ENCODE peak calls at places on chromosomes 7 and 10, in seven cellular contexts. W, H, J, B, A, P and D are unnamed samples.

GRCh38 chr7:129502708-129503685 is 666 bp downstream of the SMKR1 start:
- DNase-seq in W (no peak), H (no peak), J (no peak), B (no peak), A (no peak), P (no peak), D (no peak)

GRCh38 chr10:59557052-59557451 is 152.6 kb downstream of the SLC16A9 start:
- DNase-seq in W (peak), H (peak), J (no peak), B (no peak), A (peak), P (no peak), D (peak)

GRCh38 chr10:34319197-34319846 is 495.8 kb downstream of the PARD3 start:
- DNase-seq in W (no peak), H (peak), J (peak), B (peak), A (peak), P (peak), D (peak)

GRCh38 chr7:79060498-79060897 is 393.0 kb downstream of the MAGI2 start:
- DNase-seq in W (no peak), H (no peak), J (no peak), B (no peak), A (no peak), P (no peak), D (no peak)

GRCh38 chr7:76011437-76011836 is 17.0 kb upstream of the TMEM120A start:
- DNase-seq in W (no peak), H (peak), J (no peak), B (peak), A (peak), P (peak), D (peak)

GRCh38 chr7:84701524-84702306 is 485.1 kb downstream of the SEMA3D start:
- DNase-seq in W (peak), H (peak), J (peak), B (no peak), A (no peak), P (peak), D (peak)

GRCh38 chr7:22251906-22252495 is 105.0 kb downstream of the RAPGEF5 start:
- DNase-seq in W (no peak), H (no peak), J (no peak), B (no peak), A (no peak), P (no peak), D (no peak)

GRCh38 chr7:68399991-68400590 is 1198.2 kb upstream of the AUTS2 start:
- DNase-seq in W (no peak), H (no peak), J (no peak), B (no peak), A (no peak), P (no peak), D (no peak)

GRCh38 chr7:125467996-125468854 is 538.6 kb upstream of the POT1 start:
- DNase-seq in W (no peak), H (no peak), J (no peak), B (no peak), A (no peak), P (no peak), D (no peak)

GRCh38 chr10:77042706-77043105 is 594.9 kb downstream of the KCNMA1 start:
- DNase-seq in W (no peak), H (no peak), J (no peak), B (no peak), A (no peak), P (no peak), D (no peak)

GRCh38 chr10:132397036-132397541 is at the start of gene PWWP2B:
- DNase-seq in W (peak), H (peak), J (peak), B (no peak), A (peak), P (no peak), D (no peak)

GRCh38 chr7:109354000-109354399 is 784.3 kb downstream of the DNAJB9 start:
- DNase-seq in W (no peak), H (no peak), J (no peak), B (no peak), A (no peak), P (no peak), D (no peak)

GRCh38 chr10:95578619-95579018 is 17.4 kb upstream of the SORBS1 start:
- DNase-seq in W (no peak), H (no peak), J (no peak), B (no peak), A (no peak), P (no peak), D (no peak)

GRCh38 chr7:1313591-1313990 is 80.9 kb downstream of the UNCX start:
- DNase-seq in W (no peak), H (no peak), J (no peak), B (no peak), A (no peak), P (no peak), D (no peak)

GRCh38 chr7:141649865-141650499 is 52.0 kb downstream of the DENND11 start:
- DNase-seq in W (peak), H (peak), J (peak), B (peak), A (peak), P (peak), D (peak)

GRCh38 chr7:157476201-157476600 is 139.4 kb downstream of the DNAJB6 start:
- DNase-seq in W (no peak), H (no peak), J (no peak), B (no peak), A (no peak), P (no peak), D (no peak)

GRCh38 chr10:108629843-108630242 is 1293.5 kb downstream of the XPNPEP1 start:
- DNase-seq in W (no peak), H (peak), J (no peak), B (no peak), A (no peak), P (no peak), D (peak)

GRCh38 chr7:140284062-140284461 is 107.3 kb upstream of the KDM7A start:
- DNase-seq in W (no peak), H (no peak), J (no peak), B (no peak), A (no peak), P (no peak), D (peak)

GRCh38 chr7:106354822-106355221 is 70.0 kb upstream of the NAMPT start:
- DNase-seq in W (no peak), H (no peak), J (no peak), B (no peak), A (no peak), P (no peak), D (no peak)

GRCh38 chr10:5317547-5318107 is 47.1 kb upstream of the UCN3 start:
- DNase-seq in W (peak), H (peak), J (no peak), B (no peak), A (no peak), P (peak), D (peak)

GRCh38 chr7:72080349-72080766 is 331.8 kb downstream of the CALN1 start:
- DNase-seq in W (no peak), H (no peak), J (no peak), B (no peak), A (peak), P (no peak), D (no peak)

GRCh38 chr7:88218836-88219605 is 817 bp downstream of the SRI start:
- DNase-seq in W (peak), H (peak), J (peak), B (peak), A (peak), P (peak), D (peak)

GRCh38 chr10:73646598-73647041 is 5.3 kb upstream of the MYOZ1 start:
- DNase-seq in W (no peak), H (no peak), J (no peak), B (no peak), A (no peak), P (no peak), D (no peak)

GRCh38 chr7:46123-46829 is 146.1 kb upstream of the FAM20C start:
- DNase-seq in W (no peak), H (no peak), J (no peak), B (peak), A (no peak), P (no peak), D (no peak)

GRCh38 chr7:18086165-18087030 is 58.8 kb upstream of the PRPS1L1 start:
- DNase-seq in W (peak), H (peak), J (peak), B (peak), A (peak), P (no peak), D (peak)

GRCh38 chr7:87218941-87219544 is 489 bp downstream of the TMEM243 start:
- DNase-seq in W (peak), H (peak), J (peak), B (peak), A (peak), P (no peak), D (peak)

GRCh38 chr7:73606801-73607691 is 17.3 kb downstream of the MLXIPL start:
- DNase-seq in W (peak), H (peak), J (peak), B (peak), A (peak), P (no peak), D (peak)

GRCh38 chr10:36141786-36142560 is 499.9 kb upstream of the FZD8 start:
- DNase-seq in W (no peak), H (no peak), J (no peak), B (peak), A (no peak), P (no peak), D (peak)

GRCh38 chr10:123132576-123133477 is 2.9 kb upstream of the HMX3 start:
- DNase-seq in W (peak), H (peak), J (peak), B (peak), A (peak), P (peak), D (peak)
- H3K4me3 ChIP-seq in W (no peak), H (peak), J (no peak), B (no peak), A (no peak), P (peak), D (peak)

DNA sequence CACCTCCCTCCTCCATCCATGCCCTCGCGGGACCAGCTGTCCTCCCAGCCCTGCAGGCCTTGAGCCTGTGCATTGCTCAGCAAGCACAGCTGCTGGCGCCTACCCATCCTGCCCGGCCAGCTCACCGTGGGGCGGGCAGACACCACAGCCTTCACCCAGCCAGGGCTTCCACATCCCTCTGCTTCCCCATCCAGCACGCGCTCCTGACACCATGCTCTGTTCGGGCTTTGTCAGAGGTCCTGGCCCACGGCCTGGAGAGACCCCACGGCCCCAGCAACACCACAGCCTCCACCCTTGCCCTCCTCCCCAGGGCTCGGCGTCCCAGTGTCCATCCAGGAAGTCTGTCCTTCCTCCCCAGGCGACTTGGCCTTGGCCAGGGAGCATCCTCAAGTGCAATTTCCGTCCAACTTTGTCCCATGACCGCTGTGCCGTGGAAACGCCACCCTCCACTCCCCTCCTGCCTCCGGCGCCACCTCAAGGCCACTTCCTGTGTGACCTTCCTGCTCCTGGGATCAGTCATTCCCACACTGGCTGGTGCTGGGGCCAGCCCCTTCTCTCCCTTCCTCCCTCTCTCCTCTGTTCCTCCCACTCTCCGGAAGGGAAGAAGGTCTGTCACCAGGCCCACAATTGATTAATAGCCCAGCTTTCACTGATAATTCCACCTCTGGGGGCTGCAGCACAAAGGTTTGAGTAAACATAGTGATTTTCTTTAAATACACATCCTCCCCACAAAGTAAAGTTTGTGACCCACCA is 71.5 kb upstream of the SMNDC1 start:
- DNase-seq in W (peak), H (no peak), J (no peak), B (peak), A (no peak), P (no peak), D (no peak)
- TF ChIP-seq CTCF in W (no peak), H (no peak), J (no peak), B (no peak), A (no peak), P (no peak), D (no peak)

GRCh38 chr10:92574545-92575377 is 868 bp upstream of the IDE start:
- DNase-seq in W (no peak), H (peak), J (no peak), B (no peak), A (no peak), P (no peak), D (peak)

GRCh38 chr10:92573798-92574544 is at the start of gene IDE:
- DNase-seq in W (peak), H (peak), J (peak), B (peak), A (peak), P (no peak), D (peak)

GRCh38 chr10:92571649-92572048 is 2.2 kb downstream of the IDE start:
- DNase-seq in W (no peak), H (peak), J (no peak), B (no peak), A (no peak), P (no peak), D (peak)

GRCh38 chr10:92572362-92573090 is 1.4 kb downstream of the IDE start:
- DNase-seq in W (no peak), H (no peak), J (no peak), B (peak), A (no peak), P (no peak), D (no peak)

DNA sequence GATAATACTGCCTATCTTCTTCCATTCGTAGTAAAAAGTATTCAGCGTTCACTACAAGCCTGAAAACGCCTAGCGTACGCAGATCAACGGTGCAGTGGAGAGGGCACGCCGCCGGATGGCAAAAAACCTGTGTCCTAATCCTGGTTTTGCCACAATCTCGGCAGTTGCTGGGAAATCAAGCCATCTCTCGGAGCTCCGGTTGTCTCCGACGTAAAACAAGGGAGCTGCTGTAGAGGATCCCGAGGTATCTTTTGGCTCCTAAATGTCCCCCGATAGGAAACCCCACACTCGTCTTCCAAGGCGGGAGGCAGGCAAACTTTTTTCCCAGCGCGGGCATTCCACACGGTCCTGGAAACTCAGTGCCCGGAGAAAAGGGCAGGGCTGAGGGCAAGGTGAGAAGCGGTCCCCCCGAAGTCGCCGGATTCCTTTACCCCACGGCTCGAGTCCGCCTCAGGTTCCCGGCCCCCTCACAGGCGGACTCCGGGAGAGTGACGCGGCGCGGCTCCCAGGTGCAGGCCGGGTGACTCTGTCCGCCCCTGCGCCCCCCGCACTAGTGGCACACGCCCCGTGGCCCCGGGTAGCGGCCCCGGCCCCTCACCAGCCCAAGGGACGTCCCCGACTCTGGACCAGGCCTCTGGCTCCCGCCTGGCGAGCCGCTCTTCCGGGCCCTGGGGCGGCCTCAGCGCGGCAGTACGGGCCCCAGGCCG is 649 bp downstream of the IDE start:
- DNase-seq in W (no peak), H (peak), J (peak), B (peak), A (peak), P (no peak), D (peak)
- H3K4me3 ChIP-seq in W (peak), H (peak), J (peak), B (peak), A (peak), P (peak), D (peak)

DNA sequence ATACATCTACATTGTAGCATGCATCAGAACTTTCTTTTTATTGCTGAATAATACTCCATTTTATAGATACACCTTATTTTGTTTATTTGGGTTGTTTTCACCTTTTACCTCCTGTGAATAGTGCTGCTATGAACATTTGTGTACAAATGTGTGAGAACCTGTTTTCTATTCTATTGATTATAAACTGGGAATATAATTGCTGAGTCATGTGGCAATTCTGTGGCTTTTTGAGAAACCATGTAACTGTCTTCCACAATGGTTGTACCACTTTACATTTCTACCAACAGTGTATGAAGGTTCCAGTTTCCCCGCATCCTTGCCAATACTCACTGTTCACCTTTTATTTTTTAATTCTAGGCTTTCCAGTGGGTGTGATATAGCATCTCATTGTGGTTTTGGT is 138.6 kb upstream of the MBL2 start:
- DNase-seq in W (no peak), H (no peak), J (no peak), B (no peak), A (no peak), P (no peak), D (no peak)
- TF ChIP-seq CTCF in W (no peak), H (no peak), J (no peak), B (no peak), A (no peak), P (no peak), D (no peak)

GRCh38 chr7:155309021-155309338 is 11.3 kb downstream of the INSIG1 start:
- DNase-seq in W (no peak), H (no peak), J (no peak), B (no peak), A (no peak), P (no peak), D (no peak)
- H3K4me3 ChIP-seq in W (no peak), H (no peak), J (no peak), B (no peak), A (no peak), P (no peak), D (no peak)